ENCODE peak calls at places on chromosomes 5 and 9, in seven cellular contexts. R, L, B, A, H, S and E are unnamed samples.

GRCh38 chr9:98962861-98963260 is 19.2 kb downstream of the COL15A1 start:
- DNase-seq in R (no peak), L (peak), B (no peak), A (no peak), H (no peak), S (no peak), E (no peak)

GRCh38 chr9:133347515-133347984 is 381 bp downstream of the MED22 start:
- DNase-seq in R (peak), L (peak), B (no peak), A (no peak), H (no peak), S (peak), E (peak)

GRCh38 chr5:82156876-82157275 is 121.3 kb downstream of the RPS23 start:
- DNase-seq in R (no peak), L (no peak), B (no peak), A (no peak), H (no peak), S (no peak), E (no peak)

GRCh38 chr9:124282442-124283231 is 24.9 kb downstream of the NEK6 start:
- DNase-seq in R (no peak), L (peak), B (peak), A (peak), H (peak), S (peak), E (no peak)

GRCh38 chr5:146032911-146033310 is 72.5 kb downstream of the PLAC8L1 start:
- DNase-seq in R (no peak), L (peak), B (no peak), A (no peak), H (no peak), S (no peak), E (no peak)

GRCh38 chr9:134600431-134600830 is 41.2 kb upstream of the COL5A1 start:
- DNase-seq in R (no peak), L (no peak), B (no peak), A (no peak), H (no peak), S (no peak), E (no peak)

GRCh38 chr5:71528206-71528605 is 58.9 kb upstream of the MCCC2 start:
- DNase-seq in R (no peak), L (no peak), B (no peak), A (no peak), H (peak), S (no peak), E (no peak)

GRCh38 chr5:166014256-166014655 is 2277.2 kb upstream of the WWC1 start:
- DNase-seq in R (no peak), L (no peak), B (no peak), A (no peak), H (no peak), S (no peak), E (no peak)

GRCh38 chr5:1509346-1510085 is 14.2 kb downstream of the LPCAT1 start:
- DNase-seq in R (no peak), L (no peak), B (peak), A (no peak), H (no peak), S (no peak), E (peak)

GRCh38 chr5:64347308-64347707 is 158.5 kb upstream of the RGS7BP start:
- DNase-seq in R (no peak), L (peak), B (no peak), A (no peak), H (no peak), S (no peak), E (no peak)

GRCh38 chr5:137635521-137635921 is 100.4 kb downstream of the KLHL3 start:
- DNase-seq in R (no peak), L (no peak), B (no peak), A (no peak), H (no peak), S (no peak), E (no peak)

GRCh38 chr5:109532773-109533364 is 123.1 kb upstream of the PJA2 start:
- DNase-seq in R (no peak), L (no peak), B (no peak), A (no peak), H (no peak), S (no peak), E (no peak)

GRCh38 chr9:132977626-132978450 is 656 bp upstream of the GFI1B start:
- DNase-seq in R (peak), L (peak), B (no peak), A (peak), H (peak), S (peak), E (peak)

GRCh38 chr9:20790721-20791120 is 106.7 kb downstream of the FOCAD start:
- DNase-seq in R (no peak), L (no peak), B (no peak), A (no peak), H (no peak), S (no peak), E (no peak)

GRCh38 chr9:20788526-20789421 is 104.7 kb downstream of the FOCAD start:
- DNase-seq in R (no peak), L (peak), B (no peak), A (no peak), H (no peak), S (no peak), E (no peak)

GRCh38 chr9:20783057-20784038 is 99.3 kb downstream of the FOCAD start:
- DNase-seq in R (no peak), L (no peak), B (no peak), A (no peak), H (no peak), S (no peak), E (no peak)

GRCh38 chr9:20784196-20784595 is 100.1 kb downstream of the FOCAD start:
- DNase-seq in R (no peak), L (no peak), B (no peak), A (no peak), H (no peak), S (no peak), E (no peak)

DNA sequence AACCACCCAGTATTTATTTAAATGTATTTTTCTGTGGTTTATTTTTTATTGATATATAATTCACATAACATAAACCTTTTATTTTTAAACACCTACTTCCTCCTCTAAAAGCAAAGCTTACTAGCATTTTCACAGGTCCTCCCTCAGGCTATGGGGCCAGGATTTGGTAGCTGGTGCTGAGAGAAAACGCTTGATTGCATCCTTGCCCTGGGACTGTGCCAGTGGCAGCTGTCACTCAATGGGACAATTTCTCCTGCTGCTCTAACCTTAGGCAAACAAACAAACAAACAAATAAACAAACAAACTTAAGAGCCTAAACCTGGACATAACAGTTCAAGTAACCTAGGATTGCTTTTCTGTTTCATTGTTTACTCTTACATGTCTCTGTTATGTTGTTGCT is 102.7 kb downstream of the FOCAD start:
- DNase-seq in R (no peak), L (no peak), B (no peak), A (no peak), H (no peak), S (no peak), E (no peak)
- TF ChIP-seq CTCF in R (no peak), L (no peak), B (no peak), A (no peak), H (no peak), S (no peak), E (no peak)

DNA sequence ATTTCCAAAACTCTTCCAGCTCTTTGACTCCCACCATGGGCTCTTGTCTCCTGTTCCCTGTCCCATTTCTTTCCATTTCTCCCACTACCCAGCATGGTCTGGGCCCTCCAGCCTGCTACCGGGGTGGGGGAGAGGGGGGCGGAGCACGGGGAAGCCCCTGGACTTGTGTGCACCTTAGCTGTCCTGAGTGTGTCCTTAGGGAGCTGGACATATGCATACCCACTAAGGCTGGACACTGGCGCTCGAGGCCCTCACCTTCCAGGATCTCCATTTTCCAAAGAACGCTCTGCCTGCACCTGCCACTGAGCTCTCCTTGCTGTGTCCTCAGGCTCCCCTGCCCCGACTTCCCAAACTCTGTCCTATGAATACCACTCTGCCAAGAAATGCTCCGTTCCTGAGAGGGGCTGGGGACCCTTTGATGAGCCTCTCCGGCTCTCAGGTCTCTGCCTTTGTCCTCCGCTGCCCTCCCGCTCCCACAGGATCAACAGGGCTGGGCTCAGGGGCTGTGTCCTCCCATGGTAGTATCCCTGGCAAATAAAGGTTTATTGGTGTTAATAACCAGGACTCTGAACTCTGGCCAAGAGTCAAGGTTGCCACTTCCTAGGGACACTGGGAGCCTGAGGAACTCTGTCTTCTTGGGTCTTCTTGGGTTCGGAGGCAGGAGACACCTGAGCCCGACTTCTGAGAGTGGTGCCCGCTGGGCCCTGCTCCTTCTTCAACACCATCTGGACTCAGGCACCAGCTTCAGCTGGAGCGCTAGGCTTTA is 831 bp upstream of the SHROOM1 start:
- DNase-seq in R (no peak), L (no peak), B (no peak), A (no peak), H (no peak), S (no peak), E (no peak)
- H3K4me3 ChIP-seq in R (peak), L (peak), B (peak), A (peak), H (no peak), S (peak), E (peak)

GRCh38 chr9:137160716-137161557 is 8.9 kb downstream of the LRRC26 start:
- DNase-seq in R (no peak), L (no peak), B (no peak), A (no peak), H (no peak), S (no peak), E (no peak)

GRCh38 chr9:137163805-137164204 is 6.0 kb downstream of the LRRC26 start:
- DNase-seq in R (no peak), L (no peak), B (no peak), A (no peak), H (no peak), S (no peak), E (no peak)

GRCh38 chr9:137161558-137162483 is 8.0 kb downstream of the LRRC26 start:
- DNase-seq in R (no peak), L (no peak), B (no peak), A (peak), H (no peak), S (no peak), E (no peak)

GRCh38 chr9:137163101-137163661 is 6.7 kb downstream of the LRRC26 start:
- DNase-seq in R (no peak), L (no peak), B (no peak), A (peak), H (peak), S (no peak), E (no peak)

DNA sequence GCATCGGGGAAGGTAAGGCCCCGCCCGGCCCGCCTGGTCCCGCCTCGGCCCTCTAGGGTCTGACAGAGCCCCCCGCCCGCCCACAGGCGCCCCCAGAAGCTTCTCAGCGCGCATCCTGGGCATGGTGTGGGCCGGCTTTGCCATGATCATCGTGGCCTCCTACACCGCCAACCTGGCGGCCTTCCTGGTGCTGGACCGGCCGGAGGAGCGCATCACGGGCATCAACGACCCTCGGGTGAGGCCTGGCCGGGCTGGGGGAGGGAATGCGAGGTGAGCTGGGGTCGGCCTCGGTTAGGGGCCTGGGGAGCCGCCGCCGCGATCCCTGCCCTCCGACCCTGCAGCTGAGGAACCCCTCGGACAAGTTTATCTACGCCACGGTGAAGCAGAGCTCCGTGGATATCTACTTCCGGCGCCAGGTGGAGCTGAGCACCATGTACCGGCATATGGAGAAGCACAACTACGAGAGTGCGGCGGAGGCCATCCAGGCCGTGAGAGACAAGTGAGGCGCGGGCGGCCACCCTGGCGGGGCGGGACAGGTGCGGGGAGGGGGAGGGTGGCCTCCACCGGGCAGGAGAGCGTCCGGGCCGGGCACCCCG is 7.2 kb downstream of the LRRC26 start:
- DNase-seq in R (no peak), L (no peak), B (no peak), A (no peak), H (no peak), S (no peak), E (no peak)
- TF ChIP-seq CTCF in R (no peak), L (no peak), B (no peak), A (no peak), H (no peak), S (no peak), E (no peak)

GRCh38 chr9:93184439-93185221 is 691 bp downstream of the WNK2 start:
- DNase-seq in R (peak), L (no peak), B (no peak), A (no peak), H (no peak), S (no peak), E (no peak)
- H3K4me3 ChIP-seq in R (peak), L (no peak), B (peak), A (peak), H (no peak), S (peak), E (peak)

GRCh38 chr5:51201708-51202107 is 181.5 kb upstream of the ISL1 start:
- DNase-seq in R (no peak), L (no peak), B (no peak), A (no peak), H (no peak), S (no peak), E (no peak)

GRCh38 chr5:51202161-51202560 is 181.1 kb upstream of the ISL1 start:
- DNase-seq in R (no peak), L (no peak), B (no peak), A (no peak), H (no peak), S (no peak), E (no peak)

GRCh38 chr5:51203598-51203997 is 179.7 kb upstream of the ISL1 start:
- DNase-seq in R (no peak), L (no peak), B (no peak), A (no peak), H (no peak), S (no peak), E (no peak)

GRCh38 chr5:51201024-51201423 is 182.2 kb upstream of the ISL1 start:
- DNase-seq in R (no peak), L (no peak), B (no peak), A (no peak), H (no peak), S (no peak), E (no peak)
- TF ChIP-seq CTCF in R (no peak), L (no peak), B (no peak), A (no peak), H (no peak), S (no peak), E (no peak)

GRCh38 chr5:56414056-56414455 is 180.9 kb upstream of the ANKRD55 start:
- DNase-seq in R (no peak), L (no peak), B (no peak), A (no peak), H (peak), S (no peak), E (no peak)

GRCh38 chr5:56419667-56420066 is 186.5 kb upstream of the ANKRD55 start:
- DNase-seq in R (no peak), L (no peak), B (no peak), A (no peak), H (no peak), S (no peak), E (no peak)

GRCh38 chr5:56412601-56413379 is 179.7 kb upstream of the ANKRD55 start:
- DNase-seq in R (no peak), L (no peak), B (peak), A (no peak), H (no peak), S (peak), E (peak)

GRCh38 chr5:56410696-56411095 is 177.6 kb upstream of the ANKRD55 start:
- DNase-seq in R (no peak), L (no peak), B (no peak), A (no peak), H (no peak), S (no peak), E (no peak)

GRCh38 chr5:56415356-56415765 is 182.2 kb upstream of the ANKRD55 start:
- DNase-seq in R (peak), L (peak), B (peak), A (no peak), H (no peak), S (peak), E (no peak)
- H3K4me3 ChIP-seq in R (no peak), L (no peak), B (no peak), A (no peak), H (no peak), S (no peak), E (no peak)

GRCh38 chr9:121275781-121276658 is 8.1 kb downstream of the GSN start:
- DNase-seq in R (no peak), L (no peak), B (no peak), A (no peak), H (no peak), S (no peak), E (no peak)

GRCh38 chr9:121277518-121278275 is 9.7 kb downstream of the GSN start:
- DNase-seq in R (no peak), L (peak), B (no peak), A (no peak), H (peak), S (no peak), E (no peak)

GRCh38 chr9:121277026-121277425 is 9.1 kb downstream of the GSN start:
- DNase-seq in R (no peak), L (no peak), B (no peak), A (no peak), H (no peak), S (no peak), E (no peak)

GRCh38 chr9:121272401-121272948 is 4.5 kb downstream of the GSN start:
- DNase-seq in R (no peak), L (no peak), B (no peak), A (no peak), H (no peak), S (no peak), E (no peak)

GRCh38 chr9:121274851-121275250 is 6.9 kb downstream of the GSN start:
- DNase-seq in R (no peak), L (no peak), B (no peak), A (no peak), H (no peak), S (no peak), E (no peak)
- TF ChIP-seq CTCF in R (no peak), L (no peak), B (no peak), A (no peak), H (no peak), S (no peak), E (no peak)

DNA sequence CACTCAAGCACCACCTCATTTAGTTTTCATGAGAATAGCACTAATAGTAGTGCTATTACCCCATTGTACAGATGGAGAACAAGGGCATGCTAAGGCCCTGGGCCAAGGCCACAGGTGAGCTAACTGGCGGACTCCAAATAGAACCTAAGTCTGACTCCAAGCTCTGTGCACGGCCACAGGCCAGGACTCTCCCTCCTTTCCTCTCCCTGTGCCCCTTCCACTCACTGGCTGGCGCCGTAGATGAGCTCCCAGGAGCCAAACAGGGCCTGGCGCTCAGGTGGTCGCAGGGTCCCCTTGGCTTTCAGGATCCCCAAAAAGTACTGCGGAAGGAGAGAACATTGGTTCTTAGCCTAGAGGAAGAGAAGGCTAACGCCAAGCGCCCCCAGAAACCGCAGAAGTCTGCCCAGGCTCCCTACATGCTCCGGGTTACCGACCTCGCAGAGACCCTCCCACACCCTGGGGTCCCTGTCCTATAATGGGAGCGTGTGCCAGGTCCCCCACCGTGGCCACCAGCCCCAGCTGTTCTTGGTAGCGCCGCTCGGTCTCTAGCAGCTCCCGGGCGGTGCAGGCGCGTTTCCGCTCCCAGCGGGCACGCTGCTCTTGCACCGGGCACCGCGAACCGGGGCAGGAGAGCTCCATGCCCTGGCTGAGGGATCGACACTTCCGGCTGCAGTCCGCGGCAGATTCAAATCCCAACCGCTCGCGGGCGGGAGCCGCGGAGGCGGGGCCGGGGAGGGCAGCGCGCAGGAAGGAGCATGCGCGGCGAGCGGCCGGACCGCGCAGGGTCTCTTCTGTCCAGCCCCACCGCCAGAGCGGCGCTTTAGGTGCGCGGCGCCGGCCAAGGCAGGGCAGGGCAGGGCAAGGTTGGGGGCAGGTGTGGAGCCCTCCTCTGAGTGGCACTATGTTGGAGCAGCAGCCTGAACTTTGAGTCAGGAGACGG is at the start of gene ARHGEF39:
- DNase-seq in R (peak), L (peak), B (peak), A (peak), H (peak), S (peak), E (peak)
- H3K4me3 ChIP-seq in R (peak), L (peak), B (peak), A (peak), H (peak), S (peak), E (peak)

DNA sequence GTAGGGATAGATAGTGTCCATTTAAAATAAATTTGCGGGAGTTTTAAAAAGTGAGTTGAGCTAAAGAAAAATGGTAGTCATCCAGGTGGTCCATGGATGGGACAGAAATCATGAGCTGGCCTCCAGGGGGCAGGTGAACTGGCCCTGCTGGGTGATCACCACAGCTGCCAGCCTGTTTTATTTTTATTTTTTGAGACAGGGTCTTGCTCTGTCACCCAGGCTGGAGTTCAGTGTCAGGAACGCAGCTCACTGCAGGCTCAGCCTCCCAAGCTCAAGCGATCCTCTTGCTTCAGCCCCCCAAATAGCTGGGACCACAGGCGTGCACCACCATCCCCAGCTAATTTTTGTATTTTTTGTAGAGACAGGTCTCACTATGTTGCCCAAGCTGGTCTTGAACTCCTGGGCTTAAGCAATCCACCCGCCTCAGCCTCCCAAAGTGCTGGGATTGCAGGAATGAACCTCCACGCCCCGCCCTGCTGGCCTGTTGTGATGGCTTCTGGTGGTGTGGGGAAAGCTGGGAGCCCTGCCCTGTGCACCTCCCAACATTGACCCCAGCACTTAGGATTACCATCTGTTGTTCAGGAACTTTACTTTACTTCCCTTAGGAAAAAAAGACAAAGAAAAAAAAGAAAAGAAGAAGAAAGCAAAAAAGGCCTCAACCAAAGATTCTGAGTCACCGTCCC is 14.8 kb downstream of the CD74 start:
- DNase-seq in R (no peak), L (no peak), B (no peak), A (no peak), H (no peak), S (no peak), E (no peak)
- TF ChIP-seq CTCF in R (no peak), L (no peak), B (no peak), A (no peak), H (no peak), S (peak), E (no peak)